ENCODE peak calls at places on chromosomes 11 and 22, in four cellular contexts. One of them, this sample, is unnamed.

GRCh38 chr11:70049045-70049444 is 29.1 kb upstream of the ANO1 start:
- DNase-seq in ACHN: no peak
- DNase-seq in kidney tubule cell: no peak
- DNase-seq in stimulated activated CD8-positive, alpha-beta memory T cell treated with anti-CD3 and anti-CD28 coated beads, Interleukin-7, amount 100 ng/mL, for 24 hours: no peak
- DNase-seq in this sample: no peak

GRCh38 chr11:12397953-12398352 is 20.6 kb downstream of the PARVA start:
- DNase-seq in ACHN: peak; percentile 85
- DNase-seq in stimulated activated CD8-positive, alpha-beta memory T cell treated with anti-CD3 and anti-CD28 coated beads, Interleukin-7, amount 100 ng/mL, for 24 hours: no peak
- DNase-seq in kidney tubule cell: peak; percentile 90
- DNase-seq in this sample: peak; percentile 78

GRCh38 chr11:116851631-116852030 is 14.2 kb upstream of the APOA1 start:
- DNase-seq in ACHN: no peak
- DNase-seq in stimulated activated CD8-positive, alpha-beta memory T cell treated with anti-CD3 and anti-CD28 coated beads, Interleukin-7, amount 100 ng/mL, for 24 hours: no peak
- DNase-seq in kidney tubule cell: no peak
- DNase-seq in this sample: no peak

GRCh38 chr11:65224939-65225283 is 36.9 kb upstream of the POLA2 start:
- DNase-seq in ACHN: peak; percentile 46
- DNase-seq in kidney tubule cell: peak; percentile 75
- DNase-seq in stimulated activated CD8-positive, alpha-beta memory T cell treated with anti-CD3 and anti-CD28 coated beads, Interleukin-7, amount 100 ng/mL, for 24 hours: no peak
- DNase-seq in this sample: no peak

GRCh38 chr11:125562430-125562829 is 6.8 kb upstream of the EI24 start:
- DNase-seq in stimulated activated CD8-positive, alpha-beta memory T cell treated with anti-CD3 and anti-CD28 coated beads, Interleukin-7, amount 100 ng/mL, for 24 hours: no peak
- DNase-seq in kidney tubule cell: no peak
- DNase-seq in ACHN: no peak
- DNase-seq in this sample: no peak

GRCh38 chr22:39658367-39658766 is 87.8 kb downstream of the CACNA1I start:
- DNase-seq in stimulated activated CD8-positive, alpha-beta memory T cell treated with anti-CD3 and anti-CD28 coated beads, Interleukin-7, amount 100 ng/mL, for 24 hours: no peak
- DNase-seq in ACHN: no peak
- DNase-seq in kidney tubule cell: no peak
- DNase-seq in this sample: no peak

GRCh38 chr22:36339171-36340065 is 48.3 kb downstream of the MYH9 start:
- DNase-seq in ACHN: no peak
- DNase-seq in stimulated activated CD8-positive, alpha-beta memory T cell treated with anti-CD3 and anti-CD28 coated beads, Interleukin-7, amount 100 ng/mL, for 24 hours: no peak
- DNase-seq in kidney tubule cell: peak; percentile 60
- DNase-seq in this sample: peak; percentile 72

GRCh38 chr22:20550851-20551744 is 43.7 kb downstream of the MED15 start:
- DNase-seq in kidney tubule cell: peak; percentile 57
- DNase-seq in ACHN: peak; percentile 14
- DNase-seq in stimulated activated CD8-positive, alpha-beta memory T cell treated with anti-CD3 and anti-CD28 coated beads, Interleukin-7, amount 100 ng/mL, for 24 hours: no peak
- DNase-seq in this sample: peak; percentile 53

GRCh38 chr11:46471943-46472661 is 80.5 kb upstream of the CHRM4 start:
- DNase-seq in stimulated activated CD8-positive, alpha-beta memory T cell treated with anti-CD3 and anti-CD28 coated beads, Interleukin-7, amount 100 ng/mL, for 24 hours: no peak
- DNase-seq in ACHN: no peak
- DNase-seq in kidney tubule cell: no peak
- DNase-seq in this sample: no peak

GRCh38 chr11:120354068-120354467 is 17.9 kb downstream of the ARHGEF12 start:
- DNase-seq in ACHN: no peak
- DNase-seq in kidney tubule cell: no peak
- DNase-seq in stimulated activated CD8-positive, alpha-beta memory T cell treated with anti-CD3 and anti-CD28 coated beads, Interleukin-7, amount 100 ng/mL, for 24 hours: no peak
- DNase-seq in this sample: no peak

GRCh38 chr11:26583550-26583949 is 11.5 kb upstream of the MUC15 start:
- DNase-seq in stimulated activated CD8-positive, alpha-beta memory T cell treated with anti-CD3 and anti-CD28 coated beads, Interleukin-7, amount 100 ng/mL, for 24 hours: no peak
- DNase-seq in kidney tubule cell: no peak
- DNase-seq in ACHN: no peak
- DNase-seq in this sample: no peak

GRCh38 chr11:110509485-110509884 is 79.7 kb downstream of the FDX1 start:
- DNase-seq in kidney tubule cell: no peak
- DNase-seq in ACHN: no peak
- DNase-seq in stimulated activated CD8-positive, alpha-beta memory T cell treated with anti-CD3 and anti-CD28 coated beads, Interleukin-7, amount 100 ng/mL, for 24 hours: no peak
- DNase-seq in this sample: no peak

This sample was measured in RCC 7860.